ENCODE peak calls at places on chromosome 4, in six cellular contexts. K is GM12891, T is K562, A is GM12878, H is H1, Y is HepG2. U is an unnamed sample.

GRCh38 chr4:184503869-184504300 is 29.5 kb upstream of the IRF2 start:
- DNase-seq in K (no peak), T (no peak), A (no peak), H (no peak), Y (no peak), U (no peak)

GRCh38 chr4:85953651-85954018 is 406.2 kb downstream of the MAPK10 start:
- DNase-seq in K (no peak), T (no peak), A (no peak), H (no peak), Y (no peak), U (no peak)

GRCh38 chr4:80362578-80363181 is 27.1 kb downstream of the CFAP299 start:
- DNase-seq in K (peak; percentile 30), T (no peak), A (no peak), H (peak; percentile 74), Y (peak; percentile 20), U (no peak)

GRCh38 chr4:17055788-17056187 is 157.3 kb upstream of the LDB2 start:
- DNase-seq in K (no peak), T (no peak), A (no peak), H (no peak), Y (no peak), U (no peak)

GRCh38 chr4:63742882-63743281 is 666.4 kb downstream of the TECRL start:
- DNase-seq in K (no peak), T (no peak), A (no peak), H (no peak), Y (no peak), U (no peak)

GRCh38 chr4:187387709-187388108 is 607.9 kb upstream of the ZFP42 start:
- DNase-seq in K (no peak), T (no peak), A (no peak), H (no peak), Y (no peak), U (no peak)

GRCh38 chr4:71130827-71131603 is 137.6 kb downstream of the DCK start:
- DNase-seq in K (no peak), T (no peak), A (no peak), H (no peak), Y (no peak), U (no peak)

GRCh38 chr4:76518241-76518640 is 83.2 kb downstream of the SHROOM3 start:
- DNase-seq in K (no peak), T (no peak), A (no peak), H (no peak), Y (no peak), U (no peak)

GRCh38 chr4:109703664-109704351 is 563 bp upstream of the CASP6 start:
- DNase-seq in K (no peak), T (no peak), A (peak; percentile 8), H (no peak), Y (no peak), U (no peak)

GRCh38 chr4:54745031-54745770 is 87.4 kb downstream of the KIT start:
- DNase-seq in K (no peak), T (no peak), A (no peak), H (no peak), Y (no peak), U (no peak)

DNA sequence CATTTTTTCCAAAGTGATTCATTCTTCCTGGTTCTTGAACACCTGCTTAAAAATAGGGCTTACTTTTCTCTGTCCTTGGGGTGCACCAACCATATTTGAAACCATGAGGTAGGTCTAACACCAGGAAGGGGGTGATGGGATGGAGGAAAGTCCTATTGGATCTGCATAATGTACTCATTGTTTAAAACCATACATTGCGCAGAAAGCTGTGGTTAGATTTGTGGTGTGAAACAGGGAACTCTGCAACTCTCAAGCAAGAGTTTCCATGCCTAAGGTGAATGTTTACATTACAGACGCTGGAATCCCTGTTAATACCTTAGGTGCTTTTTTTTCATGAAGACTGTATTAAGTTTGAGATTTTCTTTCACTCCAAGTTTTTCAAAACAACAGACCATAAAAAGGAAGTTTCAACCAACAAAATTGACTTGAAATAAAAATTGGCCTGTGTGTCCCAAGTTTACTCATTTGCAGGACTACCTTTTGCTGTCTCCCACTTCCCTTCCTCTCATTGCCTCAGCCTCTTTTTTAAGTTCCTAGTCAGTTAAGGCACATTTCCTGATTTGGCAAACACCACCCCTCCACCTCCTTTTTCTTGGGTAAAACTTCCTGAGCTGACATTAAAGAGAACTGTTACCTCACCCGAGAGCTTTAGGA is 48.0 kb upstream of the RBPJ start:
- DNase-seq in K (no peak), T (no peak), A (no peak), H (no peak), Y (peak; percentile 1), U (no peak)
- TF ChIP-seq POLR2AphosphoS5 in K (no peak), T (no peak), A (no peak), H (no peak), Y (no peak), U (no peak)

GRCh38 chr4:151045907-151046306 is 30.8 kb upstream of the LRBA start:
- DNase-seq in K (no peak), T (peak; percentile 26), A (no peak), H (peak; percentile 52), Y (peak; percentile 31), U (no peak)
- TF ChIP-seq TAF1 in K (no peak), T (no peak), A (no peak), H (no peak), Y (no peak), U (no peak)

GRCh38 chr4:971670-972500 is 1.5 kb downstream of the DGKQ start:
- DNase-seq in K (no peak), T (no peak), A (no peak), H (no peak), Y (no peak), U (no peak)
- TF ChIP-seq POLR2A in K (no peak), T (no peak), A (no peak), H (no peak), Y (no peak), U (no peak)

DNA sequence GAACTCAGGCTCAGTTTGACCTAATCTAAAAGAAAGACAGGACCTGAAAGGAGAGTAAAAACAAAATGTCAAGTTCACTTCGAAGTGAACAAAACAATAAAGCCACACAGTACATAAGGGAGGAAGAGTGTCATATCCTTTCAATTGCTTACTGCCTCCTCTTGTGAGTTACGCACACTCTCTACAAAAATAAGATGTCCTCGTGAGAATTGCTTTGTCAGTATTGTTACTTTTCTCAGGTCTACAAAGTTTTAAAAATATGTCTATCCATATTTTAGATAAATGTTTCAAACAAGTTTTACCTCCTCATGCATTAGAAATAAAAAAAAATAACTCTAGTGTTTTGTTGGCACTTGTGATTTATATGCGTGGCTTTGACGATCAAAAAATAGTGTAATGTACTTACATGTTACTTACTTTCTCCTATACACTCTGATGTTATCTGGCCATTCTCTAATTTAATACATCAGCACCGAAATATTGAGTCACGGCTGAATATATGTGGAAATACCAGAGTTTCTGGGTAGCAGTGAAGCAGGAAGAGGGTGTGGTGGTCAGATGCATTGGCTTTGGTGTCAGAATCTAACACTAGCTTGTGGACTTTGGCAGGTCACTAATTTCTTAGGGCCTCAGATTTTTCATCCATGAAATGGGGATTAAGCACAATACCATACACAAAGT is 8.1 kb upstream of the MRPL1 start:
- DNase-seq in K (no peak), T (no peak), A (no peak), H (no peak), Y (no peak), U (no peak)
- TF ChIP-seq POLR2AphosphoS5 in K (no peak), T (no peak), A (no peak), H (no peak), Y (no peak), U (no peak)

GRCh38 chr4:159070742-159071141 is 32.1 kb upstream of the RAPGEF2 start:
- DNase-seq in K (no peak), T (no peak), A (no peak), H (no peak), Y (no peak), U (no peak)
- TF ChIP-seq TAF1 in K (no peak), T (no peak), A (no peak), H (no peak), Y (no peak), U (no peak)

DNA sequence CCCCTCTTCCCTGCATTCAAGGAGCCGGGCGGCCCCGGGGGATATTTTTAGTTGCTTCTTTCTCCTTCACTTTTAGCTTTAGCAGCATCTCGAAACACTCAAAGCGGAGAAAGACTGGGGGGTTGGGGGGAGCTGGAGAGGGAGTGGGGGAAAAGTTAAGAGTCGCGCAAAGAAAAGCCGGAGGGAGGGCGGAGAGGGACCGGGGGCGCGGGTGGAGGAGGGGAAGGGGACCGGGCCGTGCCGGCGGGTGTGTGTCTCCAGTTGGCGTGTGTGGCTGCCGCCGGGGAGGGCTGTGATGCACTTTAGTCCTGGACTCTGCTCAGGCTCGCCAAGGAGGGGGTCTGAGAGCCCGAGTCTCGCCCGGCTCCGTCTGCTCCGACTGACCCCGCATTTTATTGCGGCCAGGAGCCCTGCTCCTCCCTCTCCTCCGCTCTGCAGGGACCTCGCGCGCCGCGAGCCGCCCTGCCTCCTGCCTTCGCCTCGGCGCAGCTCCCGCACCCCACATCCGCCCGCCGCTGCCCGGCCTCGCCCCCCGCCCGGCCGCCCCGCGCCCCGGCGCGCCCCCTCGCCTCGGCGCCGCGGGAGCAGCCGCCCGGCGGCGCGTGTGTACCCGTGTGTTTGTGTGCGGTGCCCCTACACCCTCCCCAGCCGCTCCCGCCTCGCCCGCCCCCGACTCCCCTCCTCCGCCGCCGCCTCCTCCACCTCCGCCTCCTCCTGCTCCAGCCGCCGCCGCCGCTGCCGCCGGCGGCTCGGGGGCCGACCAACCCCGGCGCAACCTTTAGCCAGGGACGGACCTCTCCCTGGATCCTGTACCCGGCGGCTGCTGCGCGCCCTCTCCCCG is 1.4 kb downstream of the ZNF827 start:
- DNase-seq in K (peak; percentile 40), T (peak; percentile 21), A (no peak), H (peak; percentile 74), Y (no peak), U (peak; percentile 41)
- TF ChIP-seq POLR2A in K (peak; percentile 40), T (no peak), A (peak; percentile 63), H (peak; percentile 59), Y (no peak), U (peak; percentile 35)

GRCh38 chr4:2047781-2048581 is 11.1 kb upstream of the NAT8L start:
- DNase-seq in K (no peak), T (no peak), A (no peak), H (peak; percentile 35), Y (no peak), U (no peak)
- TF ChIP-seq POLR2AphosphoS5 in K (no peak), T (no peak), A (no peak), H (no peak), Y (no peak), U (no peak)